ENCODE peak calls at places on chromosomes 7 and 10, in five cellular contexts. X is GM12878, I is H1, F is HepG2, J is K562. G is an unnamed sample.

GRCh38 chr10:78866731-78867554 is 201.8 kb upstream of the ZMIZ1 start:
- DNase-seq in I (peak; percentile 39), J (no peak), X (no peak), F (no peak), G (no peak)

GRCh38 chr7:27189560-27190283 is 4.7 kb upstream of the HOXA11 start:
- DNase-seq in F (no peak), X (no peak), I (peak; percentile 64), J (no peak), G (no peak)

GRCh38 chr7:17942231-17942630 is 1.9 kb upstream of the SNX13 start:
- DNase-seq in I (no peak), X (no peak), J (no peak), F (no peak), G (no peak)

GRCh38 chr7:140596751-140597424 is 43.7 kb downstream of the DENND2A start:
- DNase-seq in J (no peak), X (no peak), I (no peak), F (no peak), G (no peak)

GRCh38 chr10:17808971-17809841 is at the start of gene MRC1:
- DNase-seq in X (no peak), I (no peak), J (no peak), F (no peak), G (no peak)

GRCh38 chr10:118963963-118964362 is 65.6 kb upstream of the NANOS1 start:
- DNase-seq in F (no peak), X (no peak), I (no peak), J (no peak), G (no peak)

GRCh38 chr7:33982425-33982786 is 77.1 kb downstream of the BMPER start:
- DNase-seq in I (no peak), X (no peak), F (no peak), J (no peak), G (peak; percentile 68)

GRCh38 chr7:147540743-147541142 is 1049.8 kb upstream of the C7orf33 start:
- DNase-seq in X (no peak), J (no peak), I (no peak), F (no peak), G (no peak)

GRCh38 chr10:28393956-28394568 is 91.2 kb upstream of the MPP7 start:
- DNase-seq in I (peak; percentile 84), F (peak; percentile 49), J (peak; percentile 77), X (no peak), G (peak; percentile 89)

GRCh38 chr10:3787001-3787400 is 2.0 kb upstream of the KLF6 start:
- DNase-seq in J (no peak), I (no peak), F (no peak), X (no peak), G (no peak)

GRCh38 chr10:80614576-80615416 is 77.1 kb downstream of the SH2D4B start:
- DNase-seq in J (no peak), F (no peak), X (no peak), I (no peak), G (no peak)

GRCh38 chr7:151104411-151105235 is 18.3 kb downstream of the AGAP3 start:
- DNase-seq in X (no peak), J (no peak), I (peak; percentile 67), F (no peak), G (peak; percentile 91)

GRCh38 chr7:108824840-108825540 is 255.3 kb downstream of the DNAJB9 start:
- DNase-seq in X (no peak), J (no peak), F (no peak), I (no peak), G (no peak)

GRCh38 chr7:90828601-90829000 is 232.5 kb downstream of the CDK14 start:
- DNase-seq in X (no peak), J (no peak), F (no peak), I (no peak), G (no peak)

GRCh38 chr7:20831451-20831850 is 44.8 kb upstream of the SP8 start:
- DNase-seq in J (no peak), X (no peak), I (no peak), F (no peak), G (no peak)
- H3K4me1 ChIP-seq in J (no peaks in the 10 kb centered on the region), X (no peaks in the 10 kb centered on the region), I (no peaks in the 10 kb centered on the region), F (no peaks in the 10 kb centered on the region), G (peaks cover 25% of the 10 kb centered on the region)

DNA sequence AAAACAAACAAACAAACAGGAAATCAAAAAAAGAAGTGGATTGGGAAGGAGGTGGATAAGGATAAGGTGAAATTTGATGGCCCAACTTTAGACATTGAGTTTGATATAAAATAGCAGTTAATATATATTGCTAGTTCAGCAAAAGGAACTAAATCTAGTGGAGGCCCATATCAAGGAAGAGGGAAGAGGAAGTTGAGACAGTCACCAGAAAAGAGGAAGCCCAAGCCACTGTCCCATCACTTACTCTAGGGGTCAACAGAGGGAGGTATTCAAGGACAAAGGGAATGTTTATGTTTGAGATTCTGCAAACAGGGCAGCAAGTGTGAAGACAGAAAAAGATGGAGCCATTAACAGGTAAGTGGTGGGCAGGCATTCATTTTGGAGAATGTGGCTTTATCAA is 3.7 kb downstream of the LAMTOR4 start:
- DNase-seq in X (no peak), I (no peak), J (peak; percentile 51), F (no peak), G (no peak)
- TF ChIP-seq CREB1 in X (no peak), I (no peak), J (no peak), F (no peak), G (no peak)

GRCh38 chr7:101996131-101996691 is 178.8 kb downstream of the CUX1 start:
- DNase-seq in J (no peak), I (no peak), F (no peak), X (no peak), G (peak; percentile 22)
- H3K4me1 ChIP-seq in J (no peaks in the 10 kb centered on the region), I (no peaks in the 10 kb centered on the region), F (peaks cover 13% of the 10 kb centered on the region), X (peaks cover 35% of the 10 kb centered on the region), G (peaks cover 11% of the 10 kb centered on the region)

GRCh38 chr10:125003146-125003900 is 61.4 kb downstream of the ZRANB1 start:
- DNase-seq in J (no peak), F (no peak), X (no peak), I (no peak), G (no peak)

GRCh38 chr10:125005312-125006187 is 63.6 kb downstream of the ZRANB1 start:
- DNase-seq in J (no peak), F (no peak), X (no peak), I (no peak), G (no peak)

GRCh38 chr10:125003901-125004467 is 62.1 kb downstream of the ZRANB1 start:
- DNase-seq in F (no peak), I (no peak), J (no peak), X (no peak), G (no peak)

GRCh38 chr10:125006188-125006680 is 64.3 kb downstream of the ZRANB1 start:
- DNase-seq in I (no peak), X (no peak), J (no peak), F (no peak), G (no peak)

DNA sequence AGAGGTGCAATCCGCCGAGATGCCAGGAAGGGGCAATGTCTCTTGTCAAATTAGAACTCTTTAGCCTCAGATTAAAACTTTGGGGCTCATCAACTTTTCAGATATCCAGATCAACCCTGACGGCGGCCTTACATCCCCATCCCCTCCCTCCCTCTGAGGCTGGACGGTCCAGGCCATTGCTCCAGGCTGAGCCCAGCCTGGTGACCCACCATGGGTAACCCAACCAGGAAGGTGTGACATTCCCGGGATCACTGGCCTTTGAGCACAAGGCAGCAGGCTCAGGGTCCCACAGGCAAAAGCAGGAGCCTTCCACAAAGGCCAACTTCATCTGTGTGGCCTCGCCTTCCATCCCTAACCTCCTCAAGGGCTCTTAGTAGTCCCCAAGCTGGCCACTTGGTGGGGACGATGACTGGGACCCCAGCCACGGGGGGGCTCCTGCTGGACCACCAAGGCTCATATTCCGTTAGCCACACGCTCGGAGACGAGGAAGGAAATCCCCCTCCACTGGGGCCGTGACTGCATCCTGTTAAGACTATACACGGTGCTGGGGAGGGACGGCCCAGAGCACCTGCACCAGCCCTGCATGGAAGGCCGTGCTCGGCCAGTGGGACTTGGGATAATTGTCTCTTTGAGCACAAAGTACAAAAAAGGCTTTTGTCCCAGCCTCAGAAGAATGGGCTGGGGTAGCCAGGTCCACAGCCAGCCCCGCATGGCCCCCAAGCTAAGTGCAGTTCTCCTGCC is 62.8 kb downstream of the ZRANB1 start:
- DNase-seq in J (no peak), X (no peak), I (no peak), F (no peak), G (no peak)
- TF ChIP-seq CREB1 in J (no peak), X (no peak), I (no peak), F (no peak), G (no peak)